ENCODE peak calls at places on chromosomes 7 and 10, in nine cellular contexts. One of them, this sample, is unnamed.

GRCh38 chr7:147405621-147406020 is 1184.9 kb upstream of the C7orf33 start:
- DNase-seq in endothelial cell: no peak
- DNase-seq in coronary artery: no peak
- DNase-seq in heart right ventricle: no peak
- DNase-seq in mammary epithelial cell: no peak
- DNase-seq in CD8-positive, alpha-beta T cell: no peak
- DNase-seq in osteocyte: no peak
- DNase-seq in fibroblast of the aortic adventitia: no peak
- DNase-seq in WTC11: no peak
- DNase-seq in this sample: no peak

GRCh38 chr7:116258734-116259133 is 48.4 kb downstream of the TES start:
- DNase-seq in endothelial cell: peak; percentile 49
- DNase-seq in coronary artery: no peak
- DNase-seq in heart right ventricle: peak; percentile 26
- DNase-seq in mammary epithelial cell: peak; percentile 50
- DNase-seq in CD8-positive, alpha-beta T cell: peak; percentile 31
- DNase-seq in osteocyte: no peak
- DNase-seq in fibroblast of the aortic adventitia: peak; percentile 84
- DNase-seq in WTC11: no peak
- DNase-seq in this sample: peak; percentile 36

GRCh38 chr10:106285199-106285598 is 879.3 kb downstream of the SORCS1 start:
- DNase-seq in endothelial cell: no peak
- DNase-seq in coronary artery: no peak
- DNase-seq in heart right ventricle: no peak
- DNase-seq in mammary epithelial cell: no peak
- DNase-seq in CD8-positive, alpha-beta T cell: no peak
- DNase-seq in osteocyte: no peak
- DNase-seq in fibroblast of the aortic adventitia: no peak
- DNase-seq in WTC11: no peak
- DNase-seq in this sample: no peak

GRCh38 chr10:84088626-84089025 is 50.7 kb upstream of the GHITM start:
- DNase-seq in endothelial cell: no peak
- DNase-seq in coronary artery: no peak
- DNase-seq in heart right ventricle: no peak
- DNase-seq in mammary epithelial cell: no peak
- DNase-seq in CD8-positive, alpha-beta T cell: no peak
- DNase-seq in osteocyte: no peak
- DNase-seq in fibroblast of the aortic adventitia: peak; percentile 27
- DNase-seq in WTC11: no peak
- DNase-seq in this sample: no peak

GRCh38 chr7:106480161-106480579 is 180.8 kb downstream of the CCDC71L start:
- DNase-seq in endothelial cell: no peak
- DNase-seq in coronary artery: no peak
- DNase-seq in heart right ventricle: no peak
- DNase-seq in mammary epithelial cell: peak; percentile 34
- DNase-seq in CD8-positive, alpha-beta T cell: no peak
- DNase-seq in osteocyte: no peak
- DNase-seq in fibroblast of the aortic adventitia: no peak
- DNase-seq in WTC11: no peak
- DNase-seq in this sample: no peak

GRCh38 chr10:59757966-59758365 is 4.7 kb upstream of the MRLN start:
- DNase-seq in endothelial cell: no peak
- DNase-seq in coronary artery: no peak
- DNase-seq in heart right ventricle: no peak
- DNase-seq in mammary epithelial cell: no peak
- DNase-seq in CD8-positive, alpha-beta T cell: no peak
- DNase-seq in osteocyte: no peak
- DNase-seq in fibroblast of the aortic adventitia: peak; percentile 61
- DNase-seq in WTC11: no peak
- DNase-seq in this sample: no peak

GRCh38 chr7:78499283-78499682 is 700.7 kb downstream of the PHTF2 start:
- DNase-seq in endothelial cell: no peak
- DNase-seq in coronary artery: no peak
- DNase-seq in heart right ventricle: no peak
- DNase-seq in mammary epithelial cell: no peak
- DNase-seq in CD8-positive, alpha-beta T cell: no peak
- DNase-seq in osteocyte: no peak
- DNase-seq in fibroblast of the aortic adventitia: no peak
- DNase-seq in WTC11: no peak
- DNase-seq in this sample: no peak

GRCh38 chr7:54544356-54545240 is 2.4 kb downstream of the VSTM2A start:
- DNase-seq in endothelial cell: peak; percentile 35
- DNase-seq in coronary artery: no peak
- DNase-seq in heart right ventricle: no peak
- DNase-seq in mammary epithelial cell: no peak
- DNase-seq in CD8-positive, alpha-beta T cell: no peak
- DNase-seq in osteocyte: no peak
- DNase-seq in fibroblast of the aortic adventitia: no peak
- DNase-seq in WTC11: peak; percentile 36
- DNase-seq in this sample: no peak

GRCh38 chr10:50991496-50992355 is 82.6 kb upstream of the PRKG1 start:
- DNase-seq in endothelial cell: peak; percentile 22
- DNase-seq in coronary artery: peak; percentile 87
- DNase-seq in heart right ventricle: peak; percentile 72
- DNase-seq in mammary epithelial cell: no peak
- DNase-seq in CD8-positive, alpha-beta T cell: no peak
- DNase-seq in osteocyte: no peak
- DNase-seq in fibroblast of the aortic adventitia: peak; percentile 77
- DNase-seq in WTC11: peak; percentile 38
- DNase-seq in this sample: no peak

GRCh38 chr7:39950473-39951155 is 558 bp downstream of the CDK13 start:
- DNase-seq in endothelial cell: peak; percentile 60
- DNase-seq in coronary artery: peak; percentile 80
- DNase-seq in heart right ventricle: peak; percentile 55
- DNase-seq in mammary epithelial cell: no peak
- DNase-seq in CD8-positive, alpha-beta T cell: peak; percentile 42
- DNase-seq in osteocyte: no peak
- DNase-seq in fibroblast of the aortic adventitia: peak; percentile 41
- DNase-seq in WTC11: peak; percentile 38
- DNase-seq in this sample: peak; percentile 12

GRCh38 chr10:101897633-101898032 is 54.0 kb upstream of the KCNIP2 start:
- DNase-seq in endothelial cell: no peak
- DNase-seq in coronary artery: no peak
- DNase-seq in heart right ventricle: peak; percentile 22
- DNase-seq in mammary epithelial cell: no peak
- DNase-seq in CD8-positive, alpha-beta T cell: no peak
- DNase-seq in osteocyte: no peak
- DNase-seq in fibroblast of the aortic adventitia: peak; percentile 43
- DNase-seq in WTC11: no peak
- DNase-seq in this sample: no peak

GRCh38 chr7:55977831-55978230 is 13.4 kb downstream of the NIPSNAP2 start:
- DNase-seq in endothelial cell: no peak
- DNase-seq in coronary artery: no peak
- DNase-seq in heart right ventricle: no peak
- DNase-seq in mammary epithelial cell: peak; percentile 20
- DNase-seq in CD8-positive, alpha-beta T cell: no peak
- DNase-seq in osteocyte: no peak
- DNase-seq in fibroblast of the aortic adventitia: peak; percentile 76
- DNase-seq in WTC11: no peak
- DNase-seq in this sample: no peak

GRCh38 chr7:107666804-107667203 is 6.2 kb downstream of the SLC26A4 start:
- DNase-seq in endothelial cell: no peak
- DNase-seq in coronary artery: no peak
- DNase-seq in heart right ventricle: no peak
- DNase-seq in mammary epithelial cell: peak; percentile 13
- DNase-seq in CD8-positive, alpha-beta T cell: no peak
- DNase-seq in osteocyte: no peak
- DNase-seq in fibroblast of the aortic adventitia: peak; percentile 39
- DNase-seq in WTC11: no peak
- DNase-seq in this sample: no peak

GRCh38 chr10:124906551-124907001 is 35.3 kb upstream of the ZRANB1 start:
- DNase-seq in endothelial cell: no peak
- DNase-seq in coronary artery: peak; percentile 79
- DNase-seq in heart right ventricle: no peak
- DNase-seq in mammary epithelial cell: peak; percentile 79
- DNase-seq in CD8-positive, alpha-beta T cell: no peak
- DNase-seq in osteocyte: no peak
- DNase-seq in fibroblast of the aortic adventitia: peak; percentile 93
- DNase-seq in WTC11: no peak
- DNase-seq in this sample: no peak

GRCh38 chr7:8781166-8781565 is 347.8 kb downstream of the NXPH1 start:
- DNase-seq in endothelial cell: no peak
- DNase-seq in coronary artery: no peak
- DNase-seq in heart right ventricle: no peak
- DNase-seq in mammary epithelial cell: no peak
- DNase-seq in CD8-positive, alpha-beta T cell: no peak
- DNase-seq in osteocyte: no peak
- DNase-seq in fibroblast of the aortic adventitia: no peak
- DNase-seq in WTC11: no peak
- DNase-seq in this sample: no peak

GRCh38 chr7:17787257-17787656 is 153.0 kb downstream of the SNX13 start:
- DNase-seq in endothelial cell: no peak
- DNase-seq in coronary artery: no peak
- DNase-seq in heart right ventricle: no peak
- DNase-seq in mammary epithelial cell: peak; percentile 40
- DNase-seq in CD8-positive, alpha-beta T cell: no peak
- DNase-seq in osteocyte: no peak
- DNase-seq in fibroblast of the aortic adventitia: no peak
- DNase-seq in WTC11: no peak
- DNase-seq in this sample: no peak

GRCh38 chr7:55250313-55250712 is 114.8 kb upstream of the LANCL2 start:
- DNase-seq in endothelial cell: peak; percentile 68
- DNase-seq in coronary artery: peak; percentile 29
- DNase-seq in heart right ventricle: no peak
- DNase-seq in mammary epithelial cell: no peak
- DNase-seq in CD8-positive, alpha-beta T cell: no peak
- DNase-seq in osteocyte: no peak
- DNase-seq in fibroblast of the aortic adventitia: no peak
- DNase-seq in WTC11: peak; percentile 70
- DNase-seq in this sample: peak; percentile 30

DNA sequence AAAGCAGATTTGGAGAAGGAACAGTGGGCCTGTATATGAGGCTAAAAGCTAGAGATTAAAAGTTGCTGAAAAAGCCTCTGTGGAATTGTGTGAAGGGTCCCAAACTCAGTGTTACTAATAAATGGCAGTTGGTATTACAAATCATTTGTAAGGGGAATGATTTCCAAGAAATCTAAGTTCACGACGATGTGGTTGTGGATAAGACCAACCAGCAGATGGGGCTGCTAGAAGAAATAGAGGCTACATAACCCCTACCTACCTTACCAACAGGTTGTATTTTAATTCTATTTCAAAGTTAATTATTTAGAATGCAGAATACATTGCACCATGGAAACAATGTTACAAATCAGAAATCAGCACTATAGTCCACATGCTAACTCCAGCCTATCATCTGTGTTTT is 377.1 kb downstream of the HPSE2 start:
- DNase-seq in endothelial cell: no peak
- DNase-seq in coronary artery: no peak
- DNase-seq in heart right ventricle: no peak
- DNase-seq in mammary epithelial cell: no peak
- DNase-seq in CD8-positive, alpha-beta T cell: no peak
- DNase-seq in osteocyte: no peak
- DNase-seq in fibroblast of the aortic adventitia: no peak
- DNase-seq in WTC11: peak; percentile 13
- DNase-seq in this sample: no peak
- TF ChIP-seq CTCF in endothelial cell: peak; percentile 24
- TF ChIP-seq CTCF in coronary artery: no peak
- TF ChIP-seq CTCF in heart right ventricle: no peak
- TF ChIP-seq CTCF in mammary epithelial cell: no peak
- TF ChIP-seq CTCF in CD8-positive, alpha-beta T cell: no peak
- TF ChIP-seq CTCF in osteocyte: no peak
- TF ChIP-seq CTCF in fibroblast of the aortic adventitia: no peak
- TF ChIP-seq CTCF in WTC11: no peak
- TF ChIP-seq CTCF in this sample: peak; percentile 36

GRCh38 chr10:767211-767610 is 77.7 kb upstream of the DIP2C start:
- DNase-seq in endothelial cell: no peak
- DNase-seq in coronary artery: no peak
- DNase-seq in heart right ventricle: no peak
- DNase-seq in mammary epithelial cell: no peak
- DNase-seq in CD8-positive, alpha-beta T cell: no peak
- DNase-seq in osteocyte: no peak
- DNase-seq in fibroblast of the aortic adventitia: no peak
- DNase-seq in WTC11: no peak
- DNase-seq in this sample: no peak
- TF ChIP-seq CTCF in endothelial cell: no peak
- TF ChIP-seq CTCF in coronary artery: no peak
- TF ChIP-seq CTCF in heart right ventricle: no peak
- TF ChIP-seq CTCF in mammary epithelial cell: no peak
- TF ChIP-seq CTCF in CD8-positive, alpha-beta T cell: no peak
- TF ChIP-seq CTCF in osteocyte: no peak
- TF ChIP-seq CTCF in fibroblast of the aortic adventitia: no peak
- TF ChIP-seq CTCF in WTC11: no peak
- TF ChIP-seq CTCF in this sample: no peak

DNA sequence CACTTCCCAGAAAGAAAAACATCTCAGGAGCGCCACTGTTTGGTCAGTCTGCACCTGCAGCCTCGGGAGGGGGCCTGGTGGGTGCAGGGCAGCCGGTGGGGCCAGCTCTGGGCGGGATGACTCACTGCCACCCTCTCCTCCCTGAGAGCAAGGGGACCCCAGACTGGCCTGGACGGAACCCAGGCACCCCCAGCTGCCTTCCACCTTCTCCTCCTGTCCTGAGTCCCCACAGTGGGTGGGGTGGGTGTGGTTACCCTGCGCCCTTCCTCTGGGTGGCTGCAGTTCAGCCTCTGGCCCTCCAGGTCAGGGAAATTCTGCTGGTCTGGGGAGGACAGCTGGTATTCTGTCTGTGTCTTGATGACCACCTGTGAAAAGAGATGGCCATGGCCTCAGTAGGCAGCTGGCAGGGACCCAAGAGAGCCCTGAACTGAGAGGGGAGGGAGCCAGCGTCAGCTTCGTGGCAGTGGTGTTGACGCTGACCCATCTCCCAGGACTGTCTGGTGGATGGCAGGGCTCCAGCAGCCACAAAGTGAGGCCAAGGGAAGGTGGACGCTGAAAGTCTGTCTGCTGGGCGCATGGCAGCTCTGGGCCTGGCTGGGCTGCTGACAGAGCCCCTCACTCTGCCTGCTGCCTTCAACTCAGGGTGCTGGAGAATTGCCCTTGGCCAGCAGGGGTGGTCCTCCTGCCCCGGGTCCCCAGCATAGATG is 8.9 kb downstream of the CALY start:
- DNase-seq in endothelial cell: no peak
- DNase-seq in coronary artery: no peak
- DNase-seq in heart right ventricle: no peak
- DNase-seq in mammary epithelial cell: no peak
- DNase-seq in CD8-positive, alpha-beta T cell: no peak
- DNase-seq in osteocyte: no peak
- DNase-seq in fibroblast of the aortic adventitia: no peak
- DNase-seq in WTC11: no peak
- DNase-seq in this sample: no peak
- TF ChIP-seq CTCF in endothelial cell: no peak
- TF ChIP-seq CTCF in coronary artery: no peak
- TF ChIP-seq CTCF in heart right ventricle: no peak
- TF ChIP-seq CTCF in mammary epithelial cell: no peak
- TF ChIP-seq CTCF in CD8-positive, alpha-beta T cell: no peak
- TF ChIP-seq CTCF in osteocyte: no peak
- TF ChIP-seq CTCF in fibroblast of the aortic adventitia: no peak
- TF ChIP-seq CTCF in WTC11: no peak
- TF ChIP-seq CTCF in this sample: no peak

DNA sequence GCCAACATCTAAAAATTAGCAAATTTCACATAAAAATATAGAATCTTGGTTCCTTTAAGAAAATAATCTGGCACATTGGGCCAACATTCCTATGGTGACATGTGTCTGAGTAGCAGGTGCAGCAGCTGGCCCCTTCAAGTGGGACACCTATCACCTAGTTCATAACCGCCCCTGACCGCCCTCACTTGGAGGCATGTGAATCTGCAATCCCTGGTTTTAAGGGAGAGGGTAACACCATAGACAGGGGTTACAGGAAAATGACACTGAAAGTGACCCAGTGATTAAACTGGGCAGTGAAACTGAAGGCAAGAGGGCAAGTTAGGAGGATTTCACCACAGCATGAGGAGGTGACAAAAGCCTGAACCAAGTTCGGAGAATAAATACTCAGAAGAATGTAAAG is 1.1 kb downstream of the RSU1 start:
- DNase-seq in endothelial cell: no peak
- DNase-seq in coronary artery: no peak
- DNase-seq in heart right ventricle: no peak
- DNase-seq in mammary epithelial cell: no peak
- DNase-seq in CD8-positive, alpha-beta T cell: no peak
- DNase-seq in osteocyte: no peak
- DNase-seq in fibroblast of the aortic adventitia: peak; percentile 4
- DNase-seq in WTC11: no peak
- DNase-seq in this sample: no peak
- TF ChIP-seq CTCF in endothelial cell: no peak
- TF ChIP-seq CTCF in coronary artery: no peak
- TF ChIP-seq CTCF in heart right ventricle: no peak
- TF ChIP-seq CTCF in mammary epithelial cell: no peak
- TF ChIP-seq CTCF in CD8-positive, alpha-beta T cell: no peak
- TF ChIP-seq CTCF in osteocyte: no peak
- TF ChIP-seq CTCF in fibroblast of the aortic adventitia: no peak
- TF ChIP-seq CTCF in WTC11: no peak
- TF ChIP-seq CTCF in this sample: no peak

This sample was measured in neural crest cell.